ENCODE peak calls at places on chromosomes 7 and 10, in seven cellular contexts. W is astrocyte of the spinal cord, C is type B pancreatic cell, G is astrocyte of the cerebellum, D is activated T-cell treated with anti-CD3 and anti-CD28 coated beads for 48 hours, P is DMS 273 treated with DMSO at 0.1 percent for 48 hours, Z is EH. A is an unnamed sample.
A peak's percentile ranks its signal among the peaks of the same experiment; 100 is the strongest.

GRCh38 chr7:99357701-99358490 is 16.6 kb upstream of the ARPC1B start:
- DNase-seq in Z (no peak), C (no peak), P (no peak), D (no peak), G (no peak), W (no peak), A (no peak)

GRCh38 chr10:30816144-30816811 is 186.7 kb upstream of the LYZL2 start:
- DNase-seq in C (no peak), D (no peak), G (no peak), Z (no peak), W (no peak), P (no peak), A (no peak)

GRCh38 chr7:98406827-98407226 is 5.9 kb upstream of the BAIAP2L1 start:
- DNase-seq in D (no peak), W (no peak), P (no peak), G (no peak), Z (no peak), C (no peak), A (no peak)

GRCh38 chr7:42152353-42153205 is 84.4 kb downstream of the GLI3 start:
- DNase-seq in W (no peak), C (no peak), D (no peak), Z (no peak), P (no peak), G (no peak), A (no peak)

GRCh38 chr7:113085781-113086390 is 741 bp downstream of the GPR85 start:
- DNase-seq in Z (peak; percentile 22), D (no peak), W (peak; percentile 40), P (no peak), G (no peak), C (no peak), A (no peak)

GRCh38 chr10:32253300-32253699 is 93.7 kb downstream of the EPC1 start:
- DNase-seq in W (no peak), Z (peak; percentile 20), P (no peak), D (no peak), C (no peak), G (no peak), A (no peak)

GRCh38 chr7:155865830-155866545 is 53.7 kb upstream of the SHH start:
- DNase-seq in C (peak; percentile 62), D (no peak), Z (no peak), P (no peak), G (no peak), W (no peak), A (no peak)

GRCh38 chr10:101693701-101694055 is 1.3 kb downstream of the FBXW4 start:
- DNase-seq in P (peak; percentile 48), D (no peak), W (peak; percentile 61), Z (peak; percentile 67), C (no peak), G (peak; percentile 18), A (no peak)

GRCh38 chr10:4370376-4370775 is 455.6 kb upstream of the AKR1E2 start:
- DNase-seq in C (no peak), Z (no peak), W (peak; percentile 75), G (peak; percentile 55), P (no peak), D (no peak), A (no peak)

GRCh38 chr10:71218046-71218832 is 5.9 kb downstream of the UNC5B start:
- DNase-seq in D (no peak), P (no peak), C (no peak), Z (peak; percentile 60), W (peak; percentile 56), G (no peak), A (no peak)

GRCh38 chr7:70736715-70737460 is 395.1 kb upstream of the GALNT17 start:
- DNase-seq in G (peak; percentile 48), Z (peak; percentile 87), C (no peak), W (peak; percentile 66), P (no peak), D (no peak), A (no peak)

GRCh38 chr7:140005754-140006503 is 56.8 kb downstream of the PARP12 start:
- DNase-seq in W (no peak), Z (peak; percentile 22), G (no peak), D (no peak), C (no peak), P (no peak), A (no peak)

A was measured in NCI-H2171.